ENCODE peak calls at places on chromosome 6, in eight cellular contexts. F, N, A, O, G, X, W and Y are unnamed samples.

GRCh38 chr6:90338409-90338808 is 41.8 kb upstream of the BACH2 start:
- DNase-seq in F (no peak), N (no peak), A (no peak), O (no peak), G (no peak), X (no peak), W (no peak), Y (no peak)

GRCh38 chr6:3843379-3844096 is 5.6 kb upstream of the FAM50B start:
- DNase-seq in F (no peak), N (no peak), A (no peak), O (no peak), G (no peak), X (no peak), W (peak), Y (no peak)

GRCh38 chr6:87444362-87444761 is 28.4 kb upstream of the SLC35A1 start:
- DNase-seq in F (no peak), N (no peak), A (no peak), O (no peak), G (no peak), X (no peak), W (no peak), Y (no peak)

GRCh38 chr6:16723833-16724232 is 37.4 kb downstream of the ATXN1 start:
- DNase-seq in F (no peak), N (no peak), A (no peak), O (peak), G (no peak), X (no peak), W (peak), Y (no peak)

GRCh38 chr6:16973071-16973470 is 128.8 kb upstream of the STMND1 start:
- DNase-seq in F (no peak), N (no peak), A (no peak), O (no peak), G (no peak), X (no peak), W (no peak), Y (no peak)

GRCh38 chr6:43817192-43817591 is 47.2 kb downstream of the VEGFA start:
- DNase-seq in F (no peak), N (no peak), A (no peak), O (peak), G (no peak), X (no peak), W (peak), Y (no peak)

GRCh38 chr6:25263602-25264001 is 15.6 kb upstream of the CARMIL1 start:
- DNase-seq in F (no peak), N (no peak), A (no peak), O (no peak), G (no peak), X (no peak), W (peak), Y (no peak)

GRCh38 chr6:81735756-81736380 is 16.6 kb downstream of the TENT5A start:
- DNase-seq in F (no peak), N (no peak), A (no peak), O (no peak), G (no peak), X (no peak), W (no peak), Y (no peak)

GRCh38 chr6:97774973-97775372 is 492.0 kb upstream of the MMS22L start:
- DNase-seq in F (no peak), N (no peak), A (no peak), O (no peak), G (no peak), X (no peak), W (no peak), Y (no peak)

GRCh38 chr6:99334526-99335127 is 14.8 kb downstream of the FAXC start:
- DNase-seq in F (no peak), N (no peak), A (peak), O (peak), G (no peak), X (no peak), W (peak), Y (no peak)

GRCh38 chr6:12995419-12995818 is 278.9 kb downstream of the PHACTR1 start:
- DNase-seq in F (no peak), N (no peak), A (no peak), O (no peak), G (no peak), X (no peak), W (no peak), Y (no peak)

GRCh38 chr6:71248306-71248705 is 40.3 kb upstream of the OGFRL1 start:
- DNase-seq in F (no peak), N (peak), A (no peak), O (no peak), G (no peak), X (no peak), W (no peak), Y (no peak)

DNA sequence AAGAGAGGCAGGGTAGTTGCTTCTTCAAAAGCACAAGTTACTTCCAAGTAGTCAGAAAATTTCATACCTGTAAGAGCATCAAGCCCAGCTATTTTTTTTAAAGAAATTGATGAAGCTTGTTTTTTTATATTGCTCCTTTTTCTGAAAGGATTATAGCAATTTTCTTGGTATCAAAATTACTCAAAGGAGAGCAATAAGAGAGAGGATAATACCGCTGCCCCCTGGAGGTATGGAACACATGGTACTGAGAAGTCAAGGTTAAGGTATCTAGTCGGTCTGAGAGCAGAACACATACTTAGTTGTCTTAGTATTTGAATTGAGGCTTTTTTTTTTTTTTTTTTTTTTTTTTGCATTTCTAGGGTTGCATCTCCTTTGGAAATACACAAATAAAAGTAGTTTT is 59.4 kb downstream of the ADGRF5 start:
- DNase-seq in F (no peak), N (no peak), A (no peak), O (no peak), G (no peak), X (no peak), W (no peak), Y (no peak)
- TF ChIP-seq CTCF in F (peak), N (no peak), A (no peak), O (peak), G (no peak), X (no peak), W (no peak), Y (no peak)

DNA sequence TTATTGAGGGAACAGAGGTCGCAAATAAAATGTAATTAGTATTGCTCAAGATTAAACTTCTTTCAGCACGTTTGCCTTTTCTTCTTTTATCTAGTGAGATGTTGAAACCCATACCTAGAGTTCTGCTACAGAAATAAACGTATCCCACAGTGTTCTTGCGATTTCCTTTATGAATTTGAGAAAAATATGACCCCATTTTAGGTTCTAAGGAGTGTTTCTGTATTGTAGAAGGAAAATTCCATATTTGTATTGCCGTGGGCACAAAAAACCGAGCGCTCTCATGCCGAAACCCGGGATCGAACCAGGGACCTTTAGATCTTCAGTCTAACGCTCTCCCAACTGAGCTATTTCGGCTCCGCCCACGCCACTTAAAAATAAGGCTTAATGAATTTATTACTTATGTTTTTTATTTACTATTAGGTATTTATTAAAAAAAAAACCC is 23.7 kb downstream of the ZNF311 start:
- DNase-seq in F (no peak), N (peak), A (peak), O (peak), G (no peak), X (peak), W (peak), Y (peak)
- TF ChIP-seq CTCF in F (peak), N (peak), A (no peak), O (no peak), G (no peak), X (no peak), W (no peak), Y (peak)

GRCh38 chr6:53487080-53487479 is 57.8 kb downstream of the GCLC start:
- DNase-seq in F (no peak), N (no peak), A (no peak), O (no peak), G (no peak), X (no peak), W (no peak), Y (no peak)

GRCh38 chr6:53483423-53484353 is 61.2 kb downstream of the GCLC start:
- DNase-seq in F (no peak), N (no peak), A (peak), O (no peak), G (no peak), X (no peak), W (no peak), Y (no peak)

GRCh38 chr6:53486679-53487078 is 58.2 kb downstream of the GCLC start:
- DNase-seq in F (no peak), N (no peak), A (no peak), O (no peak), G (no peak), X (no peak), W (no peak), Y (no peak)

GRCh38 chr6:53481328-53481727 is 63.6 kb downstream of the GCLC start:
- DNase-seq in F (no peak), N (no peak), A (no peak), O (no peak), G (no peak), X (no peak), W (no peak), Y (no peak)

GRCh38 chr6:53484409-53485280 is 60.3 kb downstream of the GCLC start:
- DNase-seq in F (no peak), N (peak), A (peak), O (peak), G (peak), X (no peak), W (no peak), Y (peak)
- TF ChIP-seq CTCF in F (peak), N (peak), A (peak), O (peak), G (peak), X (peak), W (peak), Y (peak)

DNA sequence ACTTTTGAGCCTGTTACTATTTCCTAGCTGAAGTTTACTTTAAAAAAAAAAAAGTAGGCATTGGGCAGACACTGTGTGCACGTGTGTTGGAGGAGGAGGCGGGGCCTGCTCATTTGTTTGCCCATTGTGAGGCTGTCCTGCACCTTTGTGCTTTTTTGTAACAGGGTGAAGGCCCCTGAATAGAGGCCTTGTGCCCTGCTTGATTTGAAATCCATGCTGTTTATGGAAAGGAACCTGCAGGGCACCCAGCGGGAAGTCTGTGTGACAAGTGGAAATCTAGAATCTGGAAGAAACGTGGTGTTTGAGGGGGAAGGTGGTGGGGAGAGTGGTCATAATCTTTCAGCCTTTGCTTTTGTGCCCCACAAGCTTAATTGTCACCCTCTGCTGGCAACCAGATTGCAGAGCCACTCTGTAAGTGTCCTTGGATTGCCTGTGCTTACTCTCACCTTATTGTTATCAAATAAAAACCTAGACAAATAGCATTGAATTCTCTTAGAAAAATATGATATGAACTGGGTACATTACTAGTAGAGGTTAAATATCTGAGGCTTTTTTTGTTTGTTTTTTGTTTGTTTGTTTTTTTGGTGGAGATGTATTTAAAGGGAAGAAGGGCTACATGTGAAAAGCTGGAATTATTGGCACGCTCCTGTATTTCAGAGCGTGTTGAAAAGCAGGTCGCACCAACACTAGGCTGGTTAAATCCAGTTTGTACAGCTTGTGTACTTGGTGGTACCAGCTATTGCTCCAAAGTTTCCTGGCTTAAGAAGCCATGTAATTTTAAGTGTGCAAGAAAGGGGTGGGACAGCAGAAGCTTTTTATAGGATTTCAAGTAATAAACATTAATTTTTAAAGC is 156.2 kb downstream of the ARID1B start:
- DNase-seq in F (no peak), N (peak), A (no peak), O (no peak), G (no peak), X (no peak), W (no peak), Y (no peak)
- TF ChIP-seq CTCF in F (peak), N (peak), A (no peak), O (no peak), G (no peak), X (no peak), W (no peak), Y (no peak)

DNA sequence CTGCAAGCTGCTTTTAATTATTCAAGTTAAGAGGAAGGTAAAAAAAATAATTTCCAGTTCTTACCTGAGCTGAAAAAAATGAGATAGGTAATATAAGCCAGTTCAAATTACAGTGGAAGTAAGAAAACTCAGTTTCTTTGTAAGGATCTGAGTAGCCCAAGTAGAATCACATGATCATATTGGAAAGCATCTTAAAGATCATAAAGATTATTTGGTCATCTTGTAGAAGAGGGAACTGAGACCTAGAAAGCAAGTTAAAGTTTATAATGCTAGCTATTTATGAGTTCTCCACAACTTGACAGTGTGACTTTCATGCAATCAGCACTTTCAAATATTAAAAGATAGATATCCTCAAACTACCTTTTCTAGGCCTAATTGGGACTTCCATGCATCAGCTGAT is 80.5 kb downstream of the FARS2 start:
- DNase-seq in F (no peak), N (no peak), A (no peak), O (no peak), G (no peak), X (no peak), W (no peak), Y (no peak)
- TF ChIP-seq CTCF in F (no peak), N (no peak), A (no peak), O (no peak), G (no peak), X (no peak), W (no peak), Y (no peak)

DNA sequence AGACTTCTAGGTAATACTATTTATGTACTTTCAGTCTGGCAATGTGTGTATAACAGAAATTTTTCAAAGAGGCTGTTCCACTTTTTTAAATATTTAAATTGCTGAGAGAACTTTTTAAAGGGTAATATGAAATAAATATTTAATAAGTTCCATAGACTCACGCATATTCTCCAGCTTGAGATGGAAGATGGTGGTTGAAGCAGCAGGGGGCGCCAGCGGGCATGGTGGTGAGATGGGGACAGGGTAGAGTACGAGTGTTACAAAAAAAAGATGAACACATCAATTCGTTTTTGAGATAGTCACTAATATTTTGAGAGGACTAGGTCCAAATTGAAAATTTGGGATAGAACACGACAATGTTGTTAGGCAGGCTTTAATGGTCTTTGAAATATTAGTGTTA is 68.4 kb downstream of the RSPO3 start:
- DNase-seq in F (no peak), N (peak), A (peak), O (peak), G (peak), X (peak), W (no peak), Y (no peak)
- TF ChIP-seq CTCF in F (peak), N (peak), A (peak), O (peak), G (peak), X (no peak), W (peak), Y (peak)

DNA sequence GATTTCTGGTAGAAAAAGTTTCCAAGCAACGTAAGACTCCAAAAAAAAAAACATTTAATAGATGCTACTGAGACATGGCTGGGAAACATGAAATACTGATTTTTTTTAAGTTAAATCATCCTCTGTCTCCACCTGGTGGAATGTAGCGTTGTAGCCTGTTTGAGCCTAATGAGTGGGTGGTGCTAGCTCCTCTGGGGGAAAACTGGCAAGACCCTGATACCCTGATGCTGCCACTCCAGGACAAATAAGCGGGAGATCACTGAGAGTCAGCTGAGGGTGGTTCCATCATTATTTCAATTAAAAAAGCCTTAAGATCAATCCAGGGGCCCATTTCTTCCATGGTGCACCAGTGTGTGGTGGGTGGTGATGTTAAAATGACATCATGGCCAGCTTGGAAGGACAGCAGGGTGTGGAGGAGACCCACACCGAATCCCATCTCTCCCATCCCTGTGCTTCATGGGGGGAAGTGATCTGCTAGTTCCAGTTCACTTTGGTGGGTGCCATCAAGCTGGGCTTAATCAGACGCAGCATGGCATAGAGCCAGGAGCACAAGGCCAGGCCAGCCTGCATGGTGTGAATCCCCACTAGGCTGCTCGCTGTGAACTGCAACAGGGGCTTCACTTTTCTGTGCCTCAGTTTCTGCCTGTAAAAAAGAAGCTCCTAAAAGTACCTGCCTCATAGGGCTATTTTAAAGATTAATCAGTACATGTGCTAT is 12.8 kb upstream of the MRPS10 start:
- DNase-seq in F (no peak), N (no peak), A (peak), O (no peak), G (no peak), X (peak), W (peak), Y (no peak)
- TF ChIP-seq CTCF in F (peak), N (peak), A (peak), O (peak), G (peak), X (no peak), W (peak), Y (no peak)

GRCh38 chr6:123398072-123398471 is 238.7 kb downstream of the TRDN start:
- DNase-seq in F (no peak), N (no peak), A (no peak), O (no peak), G (no peak), X (no peak), W (no peak), Y (no peak)

GRCh38 chr6:123393333-123393732 is 243.4 kb downstream of the TRDN start:
- DNase-seq in F (no peak), N (no peak), A (no peak), O (no peak), G (no peak), X (no peak), W (no peak), Y (no peak)
- TF ChIP-seq CTCF in F (peak), N (peak), A (peak), O (peak), G (peak), X (no peak), W (peak), Y (peak)